ENCODE peak calls at places on chromosome 4, in seven cellular contexts. B, R, C, X, M, W and Z are unnamed samples.

GRCh38 chr4:155548173-155548572 is 118.5 kb upstream of the GUCY1A1 start:
- DNase-seq in M (no peak), X (no peak), B (no peak), W (no peak), C (no peak), R (no peak), Z (no peak)

GRCh38 chr4:147822128-147822527 is 90.2 kb downstream of the ARHGAP10 start:
- DNase-seq in M (peak; percentile 92), W (peak; percentile 27), R (no peak), B (peak; percentile 80), C (peak; percentile 87), X (no peak), Z (peak; percentile 97)

GRCh38 chr4:80333121-80333520 is 2.4 kb upstream of the CFAP299 start:
- DNase-seq in B (no peak), X (no peak), M (no peak), W (peak; percentile 27), R (no peak), C (no peak), Z (no peak)

GRCh38 chr4:47791978-47792377 is 45.9 kb downstream of the CORIN start:
- DNase-seq in R (no peak), B (no peak), X (no peak), C (no peak), W (no peak), M (no peak), Z (no peak)

GRCh38 chr4:79249879-79250503 is 75.9 kb downstream of the NAA11 start:
- DNase-seq in C (no peak), W (no peak), M (no peak), R (no peak), X (no peak), B (no peak), Z (no peak)

GRCh38 chr4:25949166-25949748 is 35.2 kb downstream of the SMIM20 start:
- DNase-seq in B (no peak), X (peak; percentile 63), C (no peak), M (no peak), R (no peak), W (no peak), Z (no peak)

GRCh38 chr4:52037730-52038108 is 380 bp downstream of the SGCB start:
- DNase-seq in X (no peak), C (peak; percentile 29), B (no peak), M (peak; percentile 21), R (no peak), W (peak; percentile 66), Z (peak; percentile 21)

GRCh38 chr4:118849867-118850812 is 14.2 kb upstream of the SEC24D start:
- DNase-seq in B (no peak), W (peak; percentile 36), X (peak; percentile 55), M (no peak), C (no peak), R (peak; percentile 30), Z (peak; percentile 13)

GRCh38 chr4:143287571-143287923 is 49.1 kb upstream of the GAB1 start:
- DNase-seq in R (no peak), W (no peak), X (no peak), M (no peak), C (no peak), B (no peak), Z (no peak)

GRCh38 chr4:147480891-147481576 is at the start of gene EDNRA:
- DNase-seq in B (peak; percentile 69), W (peak; percentile 79), R (no peak), X (no peak), C (no peak), M (peak; percentile 17), Z (peak; percentile 37)

GRCh38 chr4:67885727-67886126 is 1.9 kb upstream of the TMPRSS11D start:
- DNase-seq in C (no peak), M (no peak), B (no peak), X (no peak), R (no peak), W (peak; percentile 96), Z (no peak)

GRCh38 chr4:105088110-105088879 is 58.4 kb upstream of the TET2 start:
- DNase-seq in W (peak; percentile 92), M (no peak), R (no peak), C (no peak), B (no peak), X (peak; percentile 11), Z (no peak)

GRCh38 chr4:189660737-189661330 is 279.8 kb upstream of the FRG1 start:
- DNase-seq in W (no peak), M (no peak), C (no peak), X (no peak), B (no peak), R (no peak), Z (no peak)

GRCh38 chr4:55175779-55176231 is 50.4 kb upstream of the KDR start:
- DNase-seq in C (no peak), M (no peak), B (no peak), R (no peak), X (no peak), W (peak; percentile 84), Z (no peak)

GRCh38 chr4:115945026-115945425 is 831.6 kb upstream of the NDST4 start:
- DNase-seq in B (no peak), W (no peak), C (no peak), R (no peak), M (no peak), X (no peak), Z (no peak)

GRCh38 chr4:33297091-33297490 is 2576.9 kb downstream of the PCDH7 start:
- DNase-seq in B (no peak), C (no peak), M (no peak), R (no peak), W (no peak), X (no peak), Z (no peak)

GRCh38 chr4:10979032-10979431 is 294.5 kb upstream of the CLNK start:
- DNase-seq in C (no peak), X (no peak), R (no peak), B (no peak), M (no peak), W (no peak), Z (no peak)

GRCh38 chr4:84965558-84966381 is 720 bp downstream of the WDFY3 start:
- DNase-seq in M (peak; percentile 27), C (peak; percentile 34), X (no peak), B (peak; percentile 69), W (peak; percentile 74), R (no peak), Z (peak; percentile 74)

GRCh38 chr4:123587983-123588494 is 191.4 kb downstream of the SPRY1 start:
- DNase-seq in B (peak; percentile 69), C (no peak), X (no peak), R (no peak), M (no peak), W (peak; percentile 70), Z (no peak)

GRCh38 chr4:105106416-105106815 is 40.3 kb upstream of the TET2 start:
- DNase-seq in M (no peak), W (no peak), R (no peak), B (no peak), X (no peak), C (no peak), Z (no peak)

GRCh38 chr4:42806436-42806835 is 86.1 kb upstream of the GRXCR1 start:
- DNase-seq in R (no peak), W (no peak), C (no peak), X (no peak), B (no peak), M (no peak), Z (no peak)
- H3K27ac ChIP-seq in R (no peak overlapping the region), W (no peak overlapping the region), C (no peak overlapping the region), X (no peak overlapping the region), B (no peak overlapping the region), M (no peak overlapping the region), Z (no peak overlapping the region)

GRCh38 chr4:176261018-176261417 is 8.0 kb downstream of the ASB5 start:
- DNase-seq in B (no peak), M (no peak), R (no peak), X (no peak), C (no peak), W (no peak), Z (no peak)

GRCh38 chr4:176258135-176258534 is 10.9 kb downstream of the ASB5 start:
- DNase-seq in C (no peak), R (no peak), X (no peak), B (no peak), W (no peak), M (no peak), Z (no peak)

GRCh38 chr4:176262243-176262642 is 6.8 kb downstream of the ASB5 start:
- DNase-seq in C (no peak), M (no peak), X (no peak), B (no peak), W (no peak), R (no peak), Z (no peak)

GRCh38 chr4:176259330-176260090 is 9.5 kb downstream of the ASB5 start:
- DNase-seq in W (peak; percentile 74), X (no peak), R (no peak), B (no peak), M (no peak), C (no peak), Z (no peak)

GRCh38 chr4:176261481-176261880 is 7.5 kb downstream of the ASB5 start:
- DNase-seq in C (no peak), W (peak; percentile 44), B (no peak), M (no peak), R (no peak), X (no peak), Z (no peak)
- H3K27ac ChIP-seq in C (no peak overlapping the region), W (peak overlapping the region; percentile 37), B (no peak overlapping the region), M (no peak overlapping the region), R (no peak overlapping the region), X (no peak overlapping the region), Z (no peak overlapping the region)

GRCh38 chr4:176242764-176243347 is 26.2 kb downstream of the ASB5 start:
- DNase-seq in R (no peak), C (no peak), X (no peak), M (no peak), B (no peak), W (no peak), Z (no peak)

GRCh38 chr4:176238157-176238608 is 30.8 kb downstream of the ASB5 start:
- DNase-seq in X (no peak), R (no peak), W (peak; percentile 74), M (no peak), B (no peak), C (no peak), Z (no peak)

GRCh38 chr4:176236909-176237308 is 32.1 kb downstream of the ASB5 start:
- DNase-seq in B (no peak), R (no peak), C (no peak), W (peak; percentile 16), M (no peak), X (no peak), Z (no peak)

GRCh38 chr4:176238819-176239218 is 30.2 kb downstream of the ASB5 start:
- DNase-seq in X (no peak), W (peak; percentile 42), R (no peak), B (no peak), M (no peak), C (no peak), Z (no peak)

GRCh38 chr4:176241703-176242102 is 27.3 kb downstream of the ASB5 start:
- DNase-seq in B (no peak), R (no peak), X (no peak), C (no peak), M (no peak), W (no peak), Z (no peak)
- H3K27ac ChIP-seq in B (no peak overlapping the region), R (no peak overlapping the region), X (no peak overlapping the region), C (no peak overlapping the region), M (no peak overlapping the region), W (no peak overlapping the region), Z (no peak overlapping the region)

GRCh38 chr4:43458293-43458692 is 565.8 kb downstream of the GRXCR1 start:
- DNase-seq in B (no peak), R (no peak), W (no peak), M (no peak), C (no peak), X (no peak), Z (no peak)
- H3K27ac ChIP-seq in B (no peak overlapping the region), R (no peak overlapping the region), W (no peak overlapping the region), M (no peak overlapping the region), C (no peak overlapping the region), X (no peak overlapping the region), Z (no peak overlapping the region)

GRCh38 chr4:150584198-150584593 is 2.2 kb downstream of the MAB21L2 start:
- DNase-seq in B (no peak), M (no peak), C (no peak), W (no peak), R (no peak), X (no peak), Z (no peak)
- H3K27ac ChIP-seq in B (no peak overlapping the region), M (no peak overlapping the region), C (no peak overlapping the region), W (no peak overlapping the region), R (no peak overlapping the region), X (no peak overlapping the region), Z (no peak overlapping the region)